ENCODE peak calls at places on chromosomes 4 and X, in six cellular contexts. A is mammary epithelial cell, I is dorsolateral prefrontal cortex, S is cardiac muscle cell, E is RWPE1, K is AG10803. H is an unnamed sample.

GRCh38 chr4:4430492-4431195 is 43.7 kb downstream of the NSG1 start:
- DNase-seq in K (peak; percentile 95), I (peak; percentile 33), S (peak; percentile 75), E (peak; percentile 41), A (peak; percentile 74), H (peak; percentile 29)

GRCh38 chr4:172826346-172826745 is 342.3 kb upstream of the GALNT7 start:
- DNase-seq in K (no peak), S (no peak), I (no peak), E (peak; percentile 30), A (no peak), H (no peak)

GRCh38 chr4:113179091-113179490 is 129.6 kb downstream of the ANK2 start:
- DNase-seq in E (no peak), I (no peak), S (no peak), A (no peak), K (peak; percentile 9), H (no peak)

GRCh38 chrX:24341795-24342194 is 18.6 kb upstream of the SUPT20HL1 start:
- DNase-seq in K (peak; percentile 77), S (peak; percentile 59), A (peak; percentile 43), E (no peak), I (no peak), H (no peak)

GRCh38 chr4:153988446-153988845 is 199.6 kb upstream of the SFRP2 start:
- DNase-seq in S (no peak), E (no peak), A (no peak), K (peak; percentile 89), I (no peak), H (no peak)

GRCh38 chr4:151540728-151541437 is 131.9 kb downstream of the FHIP1A start:
- DNase-seq in I (no peak), K (peak; percentile 52), E (peak; percentile 77), A (peak; percentile 99), S (peak; percentile 87), H (no peak)

GRCh38 chr4:88107406-88108107 is 50.9 kb downstream of the ABCG2 start:
- DNase-seq in S (peak; percentile 21), K (peak; percentile 8), A (no peak), I (no peak), E (no peak), H (no peak)

GRCh38 chrX:10486373-10486772 is 134.0 kb downstream of the MID1 start:
- DNase-seq in I (no peak), A (peak; percentile 85), E (peak; percentile 41), S (peak; percentile 75), K (peak; percentile 86), H (no peak)

GRCh38 chr4:89836031-89836777 is 757 bp downstream of the SNCA start:
- DNase-seq in S (peak; percentile 9), I (peak; percentile 64), E (no peak), K (no peak), A (peak; percentile 47), H (no peak)

GRCh38 chr4:48375651-48376291 is 34.4 kb downstream of the SLAIN2 start:
- DNase-seq in E (peak; percentile 53), A (peak; percentile 83), K (peak; percentile 57), I (no peak), S (peak; percentile 80), H (no peak)

GRCh38 chr4:99062120-99062519 is 26.5 kb downstream of the ADH5 start:
- DNase-seq in I (no peak), S (no peak), E (no peak), A (no peak), K (peak; percentile 25), H (no peak)

GRCh38 chrX:44872319-44872816 is 620 bp upstream of the KDM6A start:
- DNase-seq in K (no peak), S (peak; percentile 25), E (no peak), A (peak; percentile 52), I (peak; percentile 47), H (peak; percentile 42)

GRCh38 chrX:69211701-69212100 is 46.4 kb upstream of the PJA1 start:
- DNase-seq in E (no peak), K (no peak), A (no peak), S (no peak), I (no peak), H (no peak)

GRCh38 chrX:135435933-135436332 is 14.2 kb downstream of the SMIM10L2A start:
- DNase-seq in K (no peak), A (no peak), S (no peak), E (no peak), I (no peak), H (no peak)

GRCh38 chrX:135436966-135437866 is 15.5 kb downstream of the SMIM10L2A start:
- DNase-seq in E (no peak), A (no peak), S (no peak), I (no peak), K (no peak), H (no peak)

GRCh38 chrX:135438734-135439043 is 16.9 kb downstream of the SMIM10L2A start:
- DNase-seq in K (no peak), I (no peak), S (no peak), A (no peak), E (no peak), H (no peak)

GRCh38 chrX:135436456-135436855 is 14.7 kb downstream of the SMIM10L2A start:
- DNase-seq in I (no peak), S (no peak), K (no peak), E (no peak), A (no peak), H (no peak)

DNA sequence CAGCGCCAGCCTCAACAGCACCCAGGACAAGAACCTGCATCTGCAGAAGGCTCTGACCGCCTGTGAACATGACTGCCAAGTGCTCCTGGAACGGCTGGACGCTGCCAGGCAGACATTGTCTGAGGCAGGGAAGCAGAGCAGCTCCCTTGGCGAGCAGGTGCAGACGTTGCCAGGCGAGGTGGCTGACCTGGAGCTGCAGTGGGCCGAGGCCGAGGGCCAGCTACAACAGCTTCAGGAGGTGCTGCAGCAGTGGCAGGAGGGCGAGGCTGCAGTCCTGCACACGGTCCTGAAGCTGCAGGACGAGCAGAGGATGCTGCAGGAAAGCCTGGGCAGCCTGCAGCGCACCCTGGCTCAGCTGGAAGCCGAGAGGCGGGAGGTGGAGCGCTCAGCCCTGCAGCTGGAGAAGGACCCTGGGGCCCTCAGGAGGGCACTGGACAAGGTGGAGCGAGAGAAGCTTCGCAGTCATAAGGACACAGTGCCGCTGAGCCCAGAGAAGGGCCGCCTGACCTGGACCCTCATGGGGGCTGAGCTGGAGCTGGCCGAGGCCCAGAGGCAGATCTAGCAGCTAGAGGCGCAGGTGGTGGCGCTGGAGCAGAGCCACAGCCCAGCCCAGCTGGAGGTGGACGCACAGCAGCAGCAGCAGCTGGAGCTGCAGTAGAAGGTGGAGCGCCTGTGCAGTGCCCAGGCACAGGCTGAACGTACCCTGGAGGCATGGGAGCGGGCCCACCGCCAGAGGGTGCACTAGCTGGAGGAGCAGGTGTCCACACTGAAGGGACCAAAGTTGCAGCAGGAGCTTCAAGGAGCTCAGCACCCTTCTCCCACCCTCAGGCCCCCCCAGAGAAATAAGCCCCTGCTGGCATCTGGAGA is 16.4 kb downstream of the SMIM10L2A start:
- DNase-seq in I (no peak), A (no peak), S (no peak), K (no peak), E (no peak), H (no peak)
- TF ChIP-seq CTCF in I (no peak), A (no peak), S (no peak), K (no peak), E (no peak), H (no peak)

GRCh38 chr4:112063260-112063659 is 82.0 kb upstream of the FAM241A start:
- DNase-seq in K (no peak), S (peak; percentile 7), A (no peak), E (no peak), I (no peak), H (no peak)

GRCh38 chr4:112058433-112058832 is 86.8 kb upstream of the FAM241A start:
- DNase-seq in I (no peak), K (peak; percentile 62), A (peak; percentile 10), E (no peak), S (no peak), H (no peak)

GRCh38 chr4:112061418-112061817 is 83.8 kb upstream of the FAM241A start:
- DNase-seq in K (no peak), S (no peak), E (no peak), I (no peak), A (no peak), H (no peak)

GRCh38 chr4:112057479-112057878 is 87.8 kb upstream of the FAM241A start:
- DNase-seq in E (no peak), S (no peak), I (no peak), A (no peak), K (no peak), H (no peak)

GRCh38 chr4:112060212-112060611 is 85.0 kb upstream of the FAM241A start:
- DNase-seq in A (no peak), I (no peak), E (no peak), K (peak; percentile 42), S (peak; percentile 38), H (no peak)
- TF ChIP-seq CTCF in A (peak; percentile 70), I (no peak), E (peak; percentile 31), K (peak; percentile 68), S (peak; percentile 49), H (no peak)

GRCh38 chr4:164701665-164702064 is 52.3 kb upstream of the SMIM31 start:
- DNase-seq in I (no peak), K (no peak), E (no peak), S (no peak), A (no peak), H (no peak)

GRCh38 chr4:164695650-164696049 is 58.3 kb upstream of the SMIM31 start:
- DNase-seq in I (no peak), E (no peak), A (no peak), K (no peak), S (no peak), H (no peak)

GRCh38 chr4:164700471-164700870 is 53.5 kb upstream of the SMIM31 start:
- DNase-seq in I (no peak), K (no peak), A (no peak), S (no peak), E (no peak), H (no peak)
- TF ChIP-seq CTCF in I (peak; percentile 11), K (no peak), A (peak; percentile 46), S (no peak), E (no peak), H (peak; percentile 18)

GRCh38 chr4:102501635-102502382 is 650 bp downstream of the NFKB1 start:
- DNase-seq in I (peak; percentile 58), A (peak; percentile 77), E (peak; percentile 58), S (peak; percentile 82), K (peak; percentile 88), H (peak; percentile 60)
- TF ChIP-seq CTCF in I (no peak), A (no peak), E (no peak), S (no peak), K (no peak), H (no peak)

GRCh38 chr4:121070696-121071639 is 1.4 kb downstream of the NDNF start:
- DNase-seq in I (no peak), S (peak; percentile 44), E (peak; percentile 17), A (no peak), K (peak; percentile 58), H (no peak)
- TF ChIP-seq CTCF in I (no peak), S (peak; percentile 44), E (no peak), A (peak; percentile 12), K (peak; percentile 58), H (no peak)

GRCh38 chr4:137226221-137226620 is 306.1 kb downstream of the PCDH18 start:
- DNase-seq in A (no peak), K (peak; percentile 22), I (no peak), S (no peak), E (no peak), H (no peak)

GRCh38 chr4:137226900-137227299 is 305.4 kb downstream of the PCDH18 start:
- DNase-seq in K (no peak), E (peak; percentile 13), S (peak; percentile 19), A (peak; percentile 11), I (no peak), H (no peak)
- TF ChIP-seq CTCF in K (peak; percentile 30), E (no peak), S (peak; percentile 30), A (peak; percentile 44), I (no peak), H (no peak)